ENCODE peak calls at places on chromosomes 7 and 10, in four cellular contexts. One of them, this sample, is unnamed.

GRCh38 chr10:129501652-129502436 is 34.8 kb downstream of the MGMT start:
- DNase-seq in IMR-90: no peak
- DNase-seq in mesendoderm: no peak
- DNase-seq in H1: no peak
- DNase-seq in this sample: no peak

GRCh38 chr7:147519062-147519461 is 1071.5 kb upstream of the C7orf33 start:
- DNase-seq in IMR-90: no peak
- DNase-seq in mesendoderm: peak
- DNase-seq in H1: no peak
- DNase-seq in this sample: no peak

GRCh38 chr10:4074559-4075407 is 289.8 kb upstream of the KLF6 start:
- DNase-seq in IMR-90: peak
- DNase-seq in mesendoderm: no peak
- DNase-seq in H1: no peak
- DNase-seq in this sample: no peak

GRCh38 chr10:120735773-120736371 is 115.3 kb upstream of the WDR11 start:
- DNase-seq in IMR-90: peak
- DNase-seq in mesendoderm: peak
- DNase-seq in H1: no peak
- DNase-seq in this sample: no peak

GRCh38 chr7:96167424-96167823 is 154.5 kb downstream of the SLC25A13 start:
- DNase-seq in IMR-90: no peak
- DNase-seq in mesendoderm: no peak
- DNase-seq in H1: no peak
- DNase-seq in this sample: no peak

GRCh38 chr7:148912151-148912550 is 28.1 kb upstream of the EZH2 start:
- DNase-seq in IMR-90: no peak
- DNase-seq in mesendoderm: no peak
- DNase-seq in H1: no peak
- DNase-seq in this sample: no peak

GRCh38 chr10:82564353-82565218 is 689.6 kb downstream of the NRG3 start:
- DNase-seq in IMR-90: no peak
- DNase-seq in mesendoderm: no peak
- DNase-seq in H1: no peak
- DNase-seq in this sample: no peak

GRCh38 chr10:30602747-30603146 is 26.8 kb downstream of the LYZL2 start:
- DNase-seq in IMR-90: no peak
- DNase-seq in mesendoderm: no peak
- DNase-seq in H1: no peak
- DNase-seq in this sample: no peak

GRCh38 chr7:2792856-2793487 is 51.1 kb downstream of the GNA12 start:
- DNase-seq in IMR-90: no peak
- DNase-seq in mesendoderm: no peak
- DNase-seq in H1: no peak
- DNase-seq in this sample: no peak

GRCh38 chr7:36604801-36605200 is 119.5 kb downstream of the AOAH start:
- DNase-seq in IMR-90: no peak
- DNase-seq in mesendoderm: no peak
- DNase-seq in H1: no peak
- DNase-seq in this sample: no peak

GRCh38 chr10:8051851-8052257 is 2.6 kb upstream of the GATA3 start:
- DNase-seq in IMR-90: no peak
- DNase-seq in mesendoderm: peak
- DNase-seq in H1: no peak
- DNase-seq in this sample: peak

GRCh38 chr10:116158036-116158435 is 115.0 kb downstream of the GFRA1 start:
- DNase-seq in IMR-90: no peak
- DNase-seq in mesendoderm: no peak
- DNase-seq in H1: no peak
- DNase-seq in this sample: no peak

GRCh38 chr7:148687555-148687954 is 11.1 kb upstream of the CUL1 start:
- DNase-seq in IMR-90: peak
- DNase-seq in mesendoderm: no peak
- DNase-seq in H1: no peak
- DNase-seq in this sample: no peak

GRCh38 chr10:13526952-13527863 is 1.6 kb downstream of the BEND7 start:
- DNase-seq in IMR-90: peak
- DNase-seq in mesendoderm: peak
- DNase-seq in H1: no peak
- DNase-seq in this sample: no peak

GRCh38 chr10:58666024-58666423 is 153.4 kb downstream of the BICC1 start:
- DNase-seq in IMR-90: no peak
- DNase-seq in mesendoderm: no peak
- DNase-seq in H1: no peak
- DNase-seq in this sample: no peak

GRCh38 chr7:150345012-150345411 is 3.6 kb upstream of the RARRES2 start:
- DNase-seq in IMR-90: no peak
- DNase-seq in mesendoderm: no peak
- DNase-seq in H1: no peak
- DNase-seq in this sample: no peak
- H3K56ac ChIP-seq in IMR-90: no peak
- H3K56ac ChIP-seq in mesendoderm: no peak
- H3K56ac ChIP-seq in H1: no peak
- H3K56ac ChIP-seq in this sample: no peak

GRCh38 chr7:103955985-103956384 is 33.5 kb downstream of the RELN start:
- DNase-seq in IMR-90: no peak
- DNase-seq in mesendoderm: no peak
- DNase-seq in H1: no peak
- DNase-seq in this sample: no peak
- H3K56ac ChIP-seq in IMR-90: no peak
- H3K56ac ChIP-seq in mesendoderm: no peak
- H3K56ac ChIP-seq in H1: no peak
- H3K56ac ChIP-seq in this sample: no peak

DNA sequence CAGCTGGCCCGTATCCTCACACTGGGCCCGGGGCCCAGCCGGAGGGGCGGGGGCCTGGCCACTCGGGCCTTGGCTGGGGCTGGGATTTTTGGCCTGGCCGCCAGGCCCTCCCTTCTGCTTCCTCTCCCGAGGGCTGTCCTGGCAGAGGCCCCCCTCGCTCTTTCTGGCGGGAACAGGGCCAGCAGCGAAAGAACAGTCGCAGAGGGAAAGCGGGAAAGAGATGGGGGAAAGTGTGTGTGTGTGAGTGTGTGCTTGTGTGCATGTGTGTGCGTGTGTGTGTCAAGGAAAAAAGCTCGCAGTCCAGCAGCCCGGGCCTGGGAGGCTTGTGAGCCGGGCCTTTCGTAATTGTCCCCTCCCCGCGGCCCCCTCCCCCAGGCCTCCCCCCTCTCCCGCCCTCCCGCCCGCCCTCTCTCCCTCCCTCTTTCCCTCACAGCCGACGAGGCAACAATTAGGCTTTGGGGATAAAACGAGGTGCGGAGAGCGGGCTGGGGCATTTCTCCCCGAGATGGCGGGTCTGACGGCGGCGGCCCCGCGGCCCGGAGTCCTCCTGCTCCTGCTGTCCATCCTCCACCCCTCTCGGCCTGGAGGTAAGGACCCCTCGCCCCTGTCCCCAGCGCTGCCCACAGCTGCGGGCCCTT is at the start of gene ELN:
- DNase-seq in IMR-90: peak
- DNase-seq in mesendoderm: peak
- DNase-seq in H1: no peak
- DNase-seq in this sample: no peak
- H3K56ac ChIP-seq in IMR-90: no peak
- H3K56ac ChIP-seq in mesendoderm: peak
- H3K56ac ChIP-seq in H1: no peak
- H3K56ac ChIP-seq in this sample: no peak

GRCh38 chr7:116138202-116138801 is 72.0 kb upstream of the TES start:
- DNase-seq in IMR-90: peak
- DNase-seq in mesendoderm: peak
- DNase-seq in H1: no peak
- DNase-seq in this sample: no peak
- H3K56ac ChIP-seq in IMR-90: no peak
- H3K56ac ChIP-seq in mesendoderm: no peak
- H3K56ac ChIP-seq in H1: no peak
- H3K56ac ChIP-seq in this sample: no peak

GRCh38 chr7:7964250-7964649 is 4.3 kb upstream of the GLCCI1 start:
- DNase-seq in IMR-90: no peak
- DNase-seq in mesendoderm: no peak
- DNase-seq in H1: no peak
- DNase-seq in this sample: no peak

GRCh38 chr7:7968544-7969305 is at the start of gene GLCCI1:
- DNase-seq in IMR-90: peak
- DNase-seq in mesendoderm: peak
- DNase-seq in H1: peak
- DNase-seq in this sample: peak

GRCh38 chr7:7967909-7968543 is 570 bp upstream of the GLCCI1 start:
- DNase-seq in IMR-90: no peak
- DNase-seq in mesendoderm: no peak
- DNase-seq in H1: no peak
- DNase-seq in this sample: no peak

GRCh38 chr7:7965301-7965700 is 3.3 kb upstream of the GLCCI1 start:
- DNase-seq in IMR-90: no peak
- DNase-seq in mesendoderm: no peak
- DNase-seq in H1: no peak
- DNase-seq in this sample: no peak

GRCh38 chr7:7966141-7966734 is 2.4 kb upstream of the GLCCI1 start:
- DNase-seq in IMR-90: no peak
- DNase-seq in mesendoderm: no peak
- DNase-seq in H1: no peak
- DNase-seq in this sample: no peak
- H3K56ac ChIP-seq in IMR-90: no peak
- H3K56ac ChIP-seq in mesendoderm: no peak
- H3K56ac ChIP-seq in H1: no peak
- H3K56ac ChIP-seq in this sample: no peak

GRCh38 chr7:102254521-102254920 is 32.1 kb upstream of the SH2B2 start:
- DNase-seq in IMR-90: no peak
- DNase-seq in mesendoderm: no peak
- DNase-seq in H1: no peak
- DNase-seq in this sample: no peak

GRCh38 chr7:102255501-102255900 is 31.2 kb upstream of the SH2B2 start:
- DNase-seq in IMR-90: no peak
- DNase-seq in mesendoderm: no peak
- DNase-seq in H1: no peak
- DNase-seq in this sample: no peak

GRCh38 chr7:102252373-102252982 is 34.2 kb upstream of the SH2B2 start:
- DNase-seq in IMR-90: no peak
- DNase-seq in mesendoderm: no peak
- DNase-seq in H1: no peak
- DNase-seq in this sample: no peak

GRCh38 chr7:102253076-102253972 is 33.3 kb upstream of the SH2B2 start:
- DNase-seq in IMR-90: no peak
- DNase-seq in mesendoderm: no peak
- DNase-seq in H1: no peak
- DNase-seq in this sample: no peak

DNA sequence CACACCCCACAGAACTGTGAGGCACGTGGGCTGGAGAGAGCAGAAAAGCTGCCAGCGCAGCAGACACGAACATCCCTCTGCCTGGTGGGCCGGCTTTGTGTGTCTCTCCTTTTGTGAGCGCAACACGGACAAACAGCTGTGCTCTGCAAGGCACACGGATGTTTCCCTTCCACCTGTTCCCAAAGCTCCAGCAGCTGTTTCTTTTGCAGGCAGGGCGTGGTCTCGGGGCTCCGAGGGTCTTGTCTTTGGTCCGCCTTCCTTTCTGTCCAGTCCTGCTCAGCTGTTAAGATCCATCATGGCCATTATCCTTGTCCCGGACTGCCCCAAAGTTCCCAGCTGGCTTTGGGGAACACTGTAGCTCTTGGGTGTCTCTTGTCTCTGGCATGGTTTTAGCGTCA is 32.7 kb upstream of the SH2B2 start:
- DNase-seq in IMR-90: no peak
- DNase-seq in mesendoderm: no peak
- DNase-seq in H1: no peak
- DNase-seq in this sample: no peak
- H3K56ac ChIP-seq in IMR-90: no peak
- H3K56ac ChIP-seq in mesendoderm: no peak
- H3K56ac ChIP-seq in H1: no peak
- H3K56ac ChIP-seq in this sample: no peak

GRCh38 chr7:128902761-128903585 is 7.5 kb downstream of the KCP start:
- DNase-seq in IMR-90: peak
- DNase-seq in mesendoderm: no peak
- DNase-seq in H1: peak
- DNase-seq in this sample: peak
- H3K56ac ChIP-seq in IMR-90: no peak
- H3K56ac ChIP-seq in mesendoderm: no peak
- H3K56ac ChIP-seq in H1: no peak
- H3K56ac ChIP-seq in this sample: no peak

GRCh38 chr7:108311446-108312168 is 144.6 kb downstream of the NRCAM start:
- DNase-seq in IMR-90: no peak
- DNase-seq in mesendoderm: no peak
- DNase-seq in H1: no peak
- DNase-seq in this sample: no peak
- H3K56ac ChIP-seq in IMR-90: no peak
- H3K56ac ChIP-seq in mesendoderm: no peak
- H3K56ac ChIP-seq in H1: no peak
- H3K56ac ChIP-seq in this sample: no peak

This sample was measured in H9.